ENCODE peak calls at places on chromosomes 12 and 14, in five cellular contexts. One of them, this sample, is unnamed.

GRCh38 chr12:116524964-116525379 is 34.2 kb upstream of the MAP1LC3B2 start:
- DNase-seq in lung: no peak
- DNase-seq in thyroid gland: no peak
- DNase-seq in kidney: peak; percentile 12
- DNase-seq in tibial artery: no peak
- DNase-seq in this sample: peak; percentile 86

GRCh38 chr14:68571073-68571703 is 221.7 kb downstream of the ZFP36L1 start:
- DNase-seq in lung: no peak
- DNase-seq in thyroid gland: no peak
- DNase-seq in kidney: no peak
- DNase-seq in tibial artery: no peak
- DNase-seq in this sample: no peak

GRCh38 chr12:123519151-123520001 is 14.1 kb downstream of the RILPL1 start:
- DNase-seq in lung: peak; percentile 75
- DNase-seq in thyroid gland: peak; percentile 95
- DNase-seq in kidney: peak; percentile 90
- DNase-seq in tibial artery: peak; percentile 39
- DNase-seq in this sample: peak; percentile 93

GRCh38 chr12:124488520-124488919 is 78.9 kb downstream of the NCOR2 start:
- DNase-seq in lung: no peak
- DNase-seq in thyroid gland: no peak
- DNase-seq in kidney: no peak
- DNase-seq in tibial artery: no peak
- DNase-seq in this sample: no peak

GRCh38 chr12:2221030-2221621 is 168.3 kb downstream of the CACNA1C start:
- DNase-seq in lung: no peak
- DNase-seq in thyroid gland: no peak
- DNase-seq in kidney: no peak
- DNase-seq in tibial artery: no peak
- DNase-seq in this sample: no peak

GRCh38 chr14:74501135-74501614 is 7.6 kb downstream of the ISCA2 start:
- DNase-seq in lung: peak; percentile 74
- DNase-seq in thyroid gland: peak; percentile 95
- DNase-seq in kidney: no peak
- DNase-seq in tibial artery: peak; percentile 72
- DNase-seq in this sample: no peak

GRCh38 chr14:66624319-66624937 is 116.5 kb downstream of the GPHN start:
- DNase-seq in lung: no peak
- DNase-seq in thyroid gland: peak; percentile 64
- DNase-seq in kidney: no peak
- DNase-seq in tibial artery: peak; percentile 39
- DNase-seq in this sample: no peak

GRCh38 chr12:54006700-54007220 is 2.0 kb upstream of the HOXC8 start:
- DNase-seq in lung: no peak
- DNase-seq in thyroid gland: no peak
- DNase-seq in kidney: peak; percentile 89
- DNase-seq in tibial artery: no peak
- DNase-seq in this sample: no peak

GRCh38 chr14:78618379-78618778 is 448.2 kb downstream of the NRXN3 start:
- DNase-seq in lung: no peak
- DNase-seq in thyroid gland: no peak
- DNase-seq in kidney: no peak
- DNase-seq in tibial artery: no peak
- DNase-seq in this sample: no peak

GRCh38 chr12:48681416-48681737 is 661 bp downstream of the KANSL2 start:
- DNase-seq in lung: no peak
- DNase-seq in thyroid gland: no peak
- DNase-seq in kidney: no peak
- DNase-seq in tibial artery: no peak
- DNase-seq in this sample: no peak

GRCh38 chr14:68794856-68795601 is 2.2 kb upstream of the ZFP36L1 start:
- DNase-seq in lung: peak; percentile 58
- DNase-seq in thyroid gland: peak; percentile 61
- DNase-seq in kidney: peak; percentile 79
- DNase-seq in tibial artery: peak; percentile 73
- DNase-seq in this sample: no peak

GRCh38 chr12:57629897-57630471 is 3.0 kb downstream of the B4GALNT1 start:
- DNase-seq in lung: no peak
- DNase-seq in thyroid gland: no peak
- DNase-seq in kidney: no peak
- DNase-seq in tibial artery: no peak
- DNase-seq in this sample: no peak

GRCh38 chr12:129075451-129076208 is 222.4 kb downstream of the GLT1D1 start:
- DNase-seq in lung: no peak
- DNase-seq in thyroid gland: peak; percentile 29
- DNase-seq in kidney: no peak
- DNase-seq in tibial artery: no peak
- DNase-seq in this sample: no peak

GRCh38 chr14:68684466-68685418 is 108.1 kb downstream of the ZFP36L1 start:
- DNase-seq in lung: no peak
- DNase-seq in thyroid gland: no peak
- DNase-seq in kidney: no peak
- DNase-seq in tibial artery: no peak
- DNase-seq in this sample: no peak

GRCh38 chr12:43126652-43127051 is 425.4 kb downstream of the ADAMTS20 start:
- DNase-seq in lung: no peak
- DNase-seq in thyroid gland: no peak
- DNase-seq in kidney: no peak
- DNase-seq in tibial artery: no peak
- DNase-seq in this sample: no peak

GRCh38 chr12:10220398-10221077 is 7.9 kb downstream of the GABARAPL1 start:
- DNase-seq in lung: peak; percentile 64
- DNase-seq in thyroid gland: peak; percentile 43
- DNase-seq in kidney: no peak
- DNase-seq in tibial artery: peak; percentile 87
- DNase-seq in this sample: no peak

GRCh38 chr14:36510078-36510799 is 9.8 kb downstream of the NKX2-1 start:
- DNase-seq in lung: peak; percentile 51
- DNase-seq in thyroid gland: peak; percentile 90
- DNase-seq in kidney: no peak
- DNase-seq in tibial artery: no peak
- DNase-seq in this sample: no peak

GRCh38 chr14:37778135-37778943 is 182.9 kb downstream of the TTC6 start:
- DNase-seq in lung: no peak
- DNase-seq in thyroid gland: no peak
- DNase-seq in kidney: peak; percentile 45
- DNase-seq in tibial artery: no peak
- DNase-seq in this sample: no peak

GRCh38 chr14:21083565-21084325 is 13.6 kb downstream of the ARHGEF40 start:
- DNase-seq in lung: no peak
- DNase-seq in thyroid gland: no peak
- DNase-seq in kidney: no peak
- DNase-seq in tibial artery: no peak
- DNase-seq in this sample: no peak

GRCh38 chr12:61072717-61073116 is 1187.5 kb upstream of the USP15 start:
- DNase-seq in lung: no peak
- DNase-seq in thyroid gland: no peak
- DNase-seq in kidney: no peak
- DNase-seq in tibial artery: no peak
- DNase-seq in this sample: no peak

GRCh38 chr12:2161478-2161877 is 108.7 kb downstream of the CACNA1C start:
- DNase-seq in lung: no peak
- DNase-seq in thyroid gland: peak; percentile 39
- DNase-seq in kidney: peak; percentile 83
- DNase-seq in tibial artery: peak; percentile 92
- DNase-seq in this sample: no peak

GRCh38 chr14:60721331-60722162 is 2.6 kb downstream of the SIX4 start:
- DNase-seq in lung: peak; percentile 38
- DNase-seq in thyroid gland: peak; percentile 62
- DNase-seq in kidney: peak; percentile 83
- DNase-seq in tibial artery: peak; percentile 30
- DNase-seq in this sample: peak; percentile 44

GRCh38 chr12:26402648-26403047 is 207.3 kb downstream of the SSPN start:
- DNase-seq in lung: peak; percentile 31
- DNase-seq in thyroid gland: peak; percentile 73
- DNase-seq in kidney: no peak
- DNase-seq in tibial artery: no peak
- DNase-seq in this sample: peak; percentile 86

GRCh38 chr12:45655186-45655585 is 74.3 kb upstream of the ARID2 start:
- DNase-seq in lung: no peak
- DNase-seq in thyroid gland: no peak
- DNase-seq in kidney: no peak
- DNase-seq in tibial artery: no peak
- DNase-seq in this sample: peak; percentile 64

GRCh38 chr12:121579190-121579791 is 1.5 kb downstream of the KDM2B start:
- DNase-seq in lung: peak; percentile 36
- DNase-seq in thyroid gland: peak; percentile 46
- DNase-seq in kidney: peak; percentile 85
- DNase-seq in tibial artery: no peak
- DNase-seq in this sample: no peak

GRCh38 chr14:106491851-106492250 is 965.5 kb downstream of the TMEM121 start:
- DNase-seq in lung: no peak
- DNase-seq in thyroid gland: no peak
- DNase-seq in kidney: no peak
- DNase-seq in tibial artery: no peak
- DNase-seq in this sample: no peak

GRCh38 chr14:61188196-61188595 is 92.9 kb downstream of the TMEM30B start:
- DNase-seq in lung: no peak
- DNase-seq in thyroid gland: no peak
- DNase-seq in kidney: peak; percentile 81
- DNase-seq in tibial artery: peak; percentile 52
- DNase-seq in this sample: peak; percentile 22

GRCh38 chr14:30521899-30522736 is 36.8 kb upstream of the G2E3 start:
- DNase-seq in lung: no peak
- DNase-seq in thyroid gland: no peak
- DNase-seq in kidney: no peak
- DNase-seq in tibial artery: no peak
- DNase-seq in this sample: no peak

GRCh38 chr14:32311294-32312009 is 17.6 kb upstream of the AKAP6 start:
- DNase-seq in lung: no peak
- DNase-seq in thyroid gland: no peak
- DNase-seq in kidney: no peak
- DNase-seq in tibial artery: no peak
- DNase-seq in this sample: no peak

GRCh38 chr12:57735952-57736742 is 2.4 kb downstream of the AGAP2 start:
- DNase-seq in lung: no peak
- DNase-seq in thyroid gland: no peak
- DNase-seq in kidney: no peak
- DNase-seq in tibial artery: no peak
- DNase-seq in this sample: no peak

GRCh38 chr12:6282453-6282840 is 28.0 kb upstream of the PLEKHG6 start:
- DNase-seq in lung: no peak
- DNase-seq in thyroid gland: no peak
- DNase-seq in kidney: no peak
- DNase-seq in tibial artery: no peak
- DNase-seq in this sample: no peak
- H3K4me1 ChIP-seq in lung: no peaks in the 10 kb centered on the region
- H3K4me1 ChIP-seq in thyroid gland: peaks cover 37% of the 10 kb centered on the region
- H3K4me1 ChIP-seq in kidney: peaks cover 14% of the 10 kb centered on the region
- H3K4me1 ChIP-seq in tibial artery: no peaks in the 10 kb centered on the region
- H3K4me1 ChIP-seq in this sample: peaks cover 40% of the 10 kb centered on the region

DNA sequence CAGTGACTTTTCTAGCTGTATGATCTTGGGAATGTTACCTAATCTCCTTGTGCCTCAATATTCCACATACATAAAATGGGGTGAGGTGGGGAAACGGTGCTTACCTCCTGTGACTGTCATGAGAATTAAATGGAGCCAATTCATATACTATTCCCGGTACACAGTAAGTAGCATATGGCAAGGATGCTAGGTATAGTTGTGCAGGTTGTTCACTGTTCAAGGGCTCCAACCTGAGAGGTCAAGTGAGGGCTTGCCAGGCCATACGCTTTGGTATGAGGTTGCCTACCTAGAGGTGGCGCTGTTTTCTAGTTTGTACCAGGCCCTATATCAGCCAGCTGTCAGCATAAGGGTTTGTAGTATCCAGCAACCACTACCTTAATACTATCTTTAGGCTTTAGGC is 3.6 kb upstream of the BATF start:
- DNase-seq in lung: no peak
- DNase-seq in thyroid gland: no peak
- DNase-seq in kidney: no peak
- DNase-seq in tibial artery: no peak
- DNase-seq in this sample: no peak
- TF ChIP-seq CTCF in lung: no peak
- TF ChIP-seq CTCF in thyroid gland: no peak
- TF ChIP-seq CTCF in kidney: peak; percentile 4
- TF ChIP-seq CTCF in tibial artery: no peak
- TF ChIP-seq CTCF in this sample: peak; percentile 48

DNA sequence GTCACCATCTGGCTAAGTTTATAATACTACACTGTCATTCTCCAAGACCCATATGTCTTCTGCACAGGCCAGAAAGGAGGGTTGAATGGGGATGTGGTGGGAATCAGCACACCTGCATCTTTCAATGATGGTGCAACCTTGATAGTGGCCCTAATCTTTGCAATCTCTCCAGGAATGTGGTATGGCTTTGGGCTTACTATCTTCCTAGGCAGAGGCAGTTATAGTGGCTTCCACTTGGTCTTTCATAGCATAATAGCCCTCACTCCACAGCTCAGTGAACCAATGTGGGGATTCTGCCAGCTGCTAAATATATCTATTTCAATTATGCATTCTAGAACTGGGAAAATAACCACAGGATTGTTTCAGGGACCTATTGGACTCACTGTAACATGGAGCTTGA is 61.8 kb upstream of the ATP2B1 start:
- DNase-seq in lung: no peak
- DNase-seq in thyroid gland: no peak
- DNase-seq in kidney: no peak
- DNase-seq in tibial artery: no peak
- DNase-seq in this sample: no peak
- H3K27ac ChIP-seq in lung: no peak overlapping the region
- H3K27ac ChIP-seq in thyroid gland: no peak overlapping the region
- H3K27ac ChIP-seq in kidney: no peak overlapping the region
- H3K27ac ChIP-seq in tibial artery: no peak overlapping the region
- H3K27ac ChIP-seq in this sample: no peak overlapping the region

GRCh38 chr14:91323031-91323430 is 78.5 kb upstream of the GPR68 start:
- DNase-seq in lung: no peak
- DNase-seq in thyroid gland: no peak
- DNase-seq in kidney: peak; percentile 26
- DNase-seq in tibial artery: no peak
- DNase-seq in this sample: no peak

GRCh38 chr14:91321131-91321530 is 76.6 kb upstream of the GPR68 start:
- DNase-seq in lung: no peak
- DNase-seq in thyroid gland: no peak
- DNase-seq in kidney: peak; percentile 49
- DNase-seq in tibial artery: no peak
- DNase-seq in this sample: no peak

GRCh38 chr14:91324606-91324950 is 80.1 kb upstream of the GPR68 start:
- DNase-seq in lung: no peak
- DNase-seq in thyroid gland: no peak
- DNase-seq in kidney: peak; percentile 61
- DNase-seq in tibial artery: no peak
- DNase-seq in this sample: no peak

GRCh38 chr14:91323671-91324605 is 79.4 kb upstream of the GPR68 start:
- DNase-seq in lung: peak; percentile 87
- DNase-seq in thyroid gland: peak; percentile 87
- DNase-seq in kidney: peak; percentile 94
- DNase-seq in tibial artery: peak; percentile 85
- DNase-seq in this sample: peak; percentile 7

DNA sequence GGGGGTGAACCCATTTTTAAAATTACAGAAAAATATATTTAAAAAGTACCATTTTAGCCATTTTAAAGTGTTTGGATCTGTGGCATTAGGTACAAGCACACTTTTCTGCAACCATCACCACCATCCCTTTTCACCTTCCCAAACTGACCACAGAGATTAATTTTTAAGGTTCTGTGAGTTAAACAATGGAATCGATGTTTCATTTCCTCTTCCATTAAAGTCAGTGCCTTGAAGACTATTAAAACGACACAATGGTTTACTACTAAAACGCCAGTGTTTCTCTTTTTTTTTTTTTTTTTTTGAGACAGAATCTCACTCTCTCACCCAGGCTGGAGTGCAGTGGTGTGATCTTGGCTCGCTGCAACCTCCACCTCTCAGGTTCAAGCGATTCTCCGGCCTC is 78.1 kb upstream of the GPR68 start:
- DNase-seq in lung: no peak
- DNase-seq in thyroid gland: no peak
- DNase-seq in kidney: no peak
- DNase-seq in tibial artery: no peak
- DNase-seq in this sample: no peak
- H3K4me1 ChIP-seq in lung: no peaks in the 10 kb centered on the region
- H3K4me1 ChIP-seq in thyroid gland: peaks cover 18% of the 10 kb centered on the region
- H3K4me1 ChIP-seq in kidney: peaks cover 21% of the 10 kb centered on the region
- H3K4me1 ChIP-seq in tibial artery: no peaks in the 10 kb centered on the region
- H3K4me1 ChIP-seq in this sample: peaks cover 1% of the 10 kb centered on the region